ENCODE peak calls at places on chromosomes 11 and 22, in ten cellular contexts. K is NCI-H1417; Y is activated T-cell treated with anti-CD3 and anti-CD28 coated beads, Interleukin-2, amount 50 U/mL, for 24 hours; O is stimulated activated CD4-positive, alpha-beta T cell treated with anti-CD3 and anti-CD28 coated beads, Interleukin-2, amount 100 ng/mL, for 48 hours; U is endothelial cell; W is fibroblast of the aortic adventitia; I is stimulated activated naive CD4-positive, alpha-beta T cell; R is ascending aorta; N is GM23338; L is HTR-8/SVneo. E is an unnamed sample.

GRCh38 chr22:31681625-31682345 is 19.8 kb upstream of the PISD start:
- DNase-seq in K (no peak), Y (no peak), O (no peak), U (no peak), W (peak; percentile 81), I (no peak), R (no peak), N (no peak), L (no peak), E (no peak)

GRCh38 chr11:100866453-100866852 is 179.4 kb downstream of the ARHGAP42 start:
- DNase-seq in K (no peak), Y (no peak), O (no peak), U (no peak), W (no peak), I (no peak), R (no peak), N (no peak), L (no peak), E (no peak)

GRCh38 chr11:3155691-3156258 is 9.3 kb downstream of the OSBPL5 start:
- DNase-seq in K (no peak), Y (no peak), O (no peak), U (no peak), W (peak; percentile 79), I (no peak), R (no peak), N (no peak), L (no peak), E (no peak)

GRCh38 chr22:28332410-28332809 is 347.2 kb downstream of the TTC28 start:
- DNase-seq in K (no peak), Y (no peak), O (no peak), U (no peak), W (peak; percentile 8), I (no peak), R (no peak), N (no peak), L (no peak), E (no peak)

GRCh38 chr22:20079745-20080444 is at the start of gene DGCR8:
- DNase-seq in K (peak; percentile 92), Y (peak; percentile 85), O (peak; percentile 53), U (peak; percentile 91), W (peak; percentile 91), I (peak; percentile 78), R (peak; percentile 95), N (peak; percentile 96), L (peak; percentile 94), E (peak; percentile 86)

GRCh38 chr22:23892626-23893445 is 1.3 kb upstream of the MIF start:
- DNase-seq in K (no peak), Y (no peak), O (no peak), U (no peak), W (no peak), I (no peak), R (no peak), N (no peak), L (no peak), E (no peak)

GRCh38 chr11:6418958-6419611 is at the start of gene APBB1:
- DNase-seq in K (peak; percentile 87), Y (peak; percentile 86), O (peak; percentile 65), U (peak; percentile 58), W (peak; percentile 47), I (peak; percentile 80), R (peak; percentile 83), N (peak; percentile 87), L (peak; percentile 68), E (no peak)

GRCh38 chr11:131248588-131248987 is 121.8 kb upstream of the NTM start:
- DNase-seq in K (no peak), Y (no peak), O (no peak), U (no peak), W (no peak), I (no peak), R (no peak), N (no peak), L (no peak), E (no peak)

GRCh38 chr11:85685131-85685819 is 720 bp downstream of the CCDC89 start:
- DNase-seq in K (peak; percentile 58), Y (no peak), O (no peak), U (no peak), W (peak; percentile 33), I (no peak), R (no peak), N (no peak), L (no peak), E (no peak)

GRCh38 chr11:62588966-62589637 is 2.2 kb downstream of the TUT1 start:
- DNase-seq in K (no peak), Y (no peak), O (no peak), U (no peak), W (no peak), I (no peak), R (no peak), N (peak; percentile 55), L (no peak), E (no peak)

GRCh38 chr11:62054081-62054480 is 69.7 kb upstream of the INCENP start:
- DNase-seq in K (no peak), Y (no peak), O (no peak), U (no peak), W (no peak), I (no peak), R (no peak), N (no peak), L (no peak), E (no peak)

GRCh38 chr11:32472226-32472625 is 36.9 kb upstream of the WT1 start:
- DNase-seq in K (no peak), Y (no peak), O (no peak), U (no peak), W (peak; percentile 7), I (no peak), R (no peak), N (no peak), L (no peak), E (no peak)

GRCh38 chr22:47568700-47569099 is 806.2 kb downstream of the TBC1D22A start:
- DNase-seq in K (no peak), Y (no peak), O (no peak), U (no peak), W (no peak), I (no peak), R (no peak), N (no peak), L (no peak), E (no peak)

GRCh38 chr11:112345708-112346107 is 85.0 kb upstream of the PLET1 start:
- DNase-seq in K (peak; percentile 14), Y (no peak), O (no peak), U (no peak), W (no peak), I (no peak), R (no peak), N (peak; percentile 49), L (no peak), E (no peak)

GRCh38 chr11:116162086-116162485 is 610.7 kb downstream of the BUD13 start:
- DNase-seq in K (no peak), Y (no peak), O (no peak), U (peak; percentile 2), W (no peak), I (no peak), R (peak; percentile 42), N (no peak), L (no peak), E (no peak)

GRCh38 chr11:130592056-130592455 is 143.6 kb downstream of the ADAMTS15 start:
- DNase-seq in K (no peak), Y (no peak), O (no peak), U (no peak), W (peak; percentile 67), I (no peak), R (no peak), N (no peak), L (no peak), E (no peak)

GRCh38 chr22:28958611-28959010 is 75.2 kb downstream of the ZNRF3 start:
- DNase-seq in K (no peak), Y (no peak), O (no peak), U (no peak), W (peak; percentile 39), I (no peak), R (no peak), N (no peak), L (no peak), E (no peak)